ENCODE peak calls at places on chromosomes 16 and 17, in six cellular contexts. I, G, O, T, L and C are unnamed samples.

GRCh38 chr16:17166095-17166494 is 304.7 kb downstream of the XYLT1 start:
- DNase-seq in I (no peak), G (no peak), O (no peak), T (no peak), L (no peak), C (no peak)

GRCh38 chr16:65965632-65966031 is 400.9 kb upstream of the CDH5 start:
- DNase-seq in I (no peak), G (no peak), O (no peak), T (no peak), L (no peak), C (no peak)

GRCh38 chr16:89478576-89479221 is 11.7 kb downstream of the ANKRD11 start:
- DNase-seq in I (no peak), G (no peak), O (no peak), T (no peak), L (no peak), C (no peak)

GRCh38 chr17:78208486-78208885 is 5.6 kb upstream of the BIRC5 start:
- DNase-seq in I (no peak), G (no peak), O (no peak), T (no peak), L (no peak), C (no peak)

GRCh38 chr16:1613728-1614225 is 1.6 kb downstream of the CRAMP1 start:
- DNase-seq in I (no peak), G (peak), O (peak), T (peak), L (peak), C (no peak)

GRCh38 chr16:6841392-6841791 is 491.3 kb upstream of the RBFOX1 start:
- DNase-seq in I (no peak), G (no peak), O (no peak), T (no peak), L (no peak), C (no peak)

GRCh38 chr17:35764123-35764991 is 3.7 kb downstream of the C17orf50 start:
- DNase-seq in I (peak), G (peak), O (peak), T (peak), L (peak), C (peak)

GRCh38 chr16:82630688-82631087 is 3.9 kb downstream of the CDH13 start:
- DNase-seq in I (no peak), G (no peak), O (no peak), T (no peak), L (no peak), C (no peak)

GRCh38 chr17:61415374-61416210 is 15.9 kb downstream of the TBX2 start:
- DNase-seq in I (no peak), G (no peak), O (no peak), T (peak), L (no peak), C (no peak)

GRCh38 chr16:88569614-88569984 is 604 bp upstream of the ZC3H18 start:
- DNase-seq in I (peak), G (no peak), O (no peak), T (no peak), L (no peak), C (no peak)

GRCh38 chr17:77869665-77870132 is 88.8 kb upstream of the TNRC6C start:
- DNase-seq in I (no peak), G (no peak), O (no peak), T (no peak), L (peak), C (peak)

GRCh38 chr17:47663997-47664941 is 14.6 kb downstream of the KPNB1 start:
- DNase-seq in I (no peak), G (no peak), O (peak), T (peak), L (peak), C (no peak)

GRCh38 chr17:1423456-1424135 is 23.6 kb upstream of the YWHAE start:
- DNase-seq in I (no peak), G (no peak), O (no peak), T (no peak), L (no peak), C (no peak)

GRCh38 chr16:82631701-82632685 is 5.2 kb downstream of the CDH13 start:
- DNase-seq in I (peak), G (no peak), O (no peak), T (no peak), L (no peak), C (no peak)

GRCh38 chr17:45342871-45343526 is 26.2 kb upstream of the MAP3K14 start:
- DNase-seq in I (no peak), G (no peak), O (no peak), T (no peak), L (no peak), C (no peak)

GRCh38 chr17:55741353-55741700 is 9.5 kb upstream of the PCTP start:
- DNase-seq in I (no peak), G (no peak), O (no peak), T (no peak), L (no peak), C (no peak)

GRCh38 chr17:55745258-55745657 is 5.6 kb upstream of the PCTP start:
- DNase-seq in I (no peak), G (no peak), O (no peak), T (no peak), L (no peak), C (no peak)

GRCh38 chr17:55743103-55743679 is 7.7 kb upstream of the PCTP start:
- DNase-seq in I (no peak), G (no peak), O (no peak), T (peak), L (no peak), C (no peak)

GRCh38 chr17:55740515-55741352 is 10.1 kb upstream of the PCTP start:
- DNase-seq in I (no peak), G (no peak), O (no peak), T (no peak), L (no peak), C (no peak)

DNA sequence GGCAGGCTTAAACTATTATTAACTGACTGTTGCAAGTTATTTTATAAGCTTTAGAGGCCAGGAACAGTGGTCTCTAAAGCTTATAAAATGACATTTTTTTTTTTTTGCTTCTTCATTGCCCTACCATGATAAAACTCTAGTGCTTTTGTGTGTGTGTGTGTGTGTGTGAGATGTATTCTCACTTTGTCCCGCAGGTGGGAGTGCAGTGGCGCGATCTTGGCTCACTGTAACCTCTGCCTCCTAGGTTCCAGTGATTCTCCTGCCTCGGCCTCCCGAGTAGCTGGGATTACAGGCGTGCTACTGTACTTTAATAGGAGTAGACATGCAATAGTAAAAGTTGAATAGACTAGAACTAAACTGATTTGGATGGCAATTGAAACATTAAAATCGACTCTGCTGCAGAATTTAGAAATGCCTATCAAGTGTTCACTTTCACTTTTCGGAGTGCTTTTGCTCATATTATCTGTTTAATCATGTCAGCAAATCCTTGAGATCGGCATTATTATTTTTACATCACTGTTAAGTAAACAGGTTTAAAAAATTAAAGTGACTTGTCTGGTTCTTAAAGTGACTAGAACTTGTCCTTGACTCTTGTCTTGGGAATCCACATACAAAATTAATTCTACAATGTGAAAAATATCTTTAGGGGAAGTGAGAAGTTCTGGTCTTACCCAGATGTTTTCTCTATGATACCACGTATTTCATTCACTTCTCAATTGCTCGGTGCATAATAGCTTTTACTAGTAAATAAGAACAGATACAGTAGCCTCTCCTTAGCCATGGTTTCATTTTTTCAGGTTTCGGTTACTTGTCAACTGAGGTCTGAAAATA is 8.4 kb upstream of the PCTP start:
- DNase-seq in I (no peak), G (no peak), O (no peak), T (no peak), L (peak), C (no peak)
- H3K4me3 ChIP-seq in I (no peak), G (no peak), O (no peak), T (no peak), L (peak), C (peak)

GRCh38 chr17:82846061-82846691 is 6.4 kb upstream of the ZNF750 start:
- DNase-seq in I (no peak), G (no peak), O (no peak), T (no peak), L (no peak), C (no peak)
- H3K4me3 ChIP-seq in I (peak), G (no peak), O (peak), T (no peak), L (no peak), C (no peak)

DNA sequence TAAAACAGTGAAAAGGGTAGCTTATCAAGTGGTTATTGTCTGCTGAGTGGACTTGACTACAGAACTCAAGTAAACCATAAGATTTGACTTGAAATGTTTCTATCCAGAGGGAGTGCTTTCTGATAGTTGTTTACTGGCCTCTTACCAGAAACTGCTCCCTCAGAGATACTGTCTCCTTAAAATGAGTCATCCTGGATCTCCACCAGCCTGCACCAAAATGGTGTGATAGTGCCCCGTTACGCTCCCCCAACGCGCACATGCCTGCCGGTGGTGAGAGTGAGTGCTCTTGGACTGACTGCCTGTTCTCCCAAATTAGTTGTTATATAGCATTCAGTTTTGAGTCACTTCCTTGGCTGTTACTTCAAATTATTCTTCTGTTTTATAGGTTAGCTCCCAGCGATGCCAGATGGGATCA is 22.9 kb downstream of the PRCD start:
- DNase-seq in I (peak), G (peak), O (no peak), T (no peak), L (no peak), C (no peak)
- H3K4me3 ChIP-seq in I (peak), G (no peak), O (no peak), T (no peak), L (no peak), C (no peak)

GRCh38 chr16:56372013-56372634 is 53.2 kb downstream of the AMFR start:
- DNase-seq in I (no peak), G (no peak), O (no peak), T (no peak), L (no peak), C (no peak)
- H3K4me3 ChIP-seq in I (no peak), G (no peak), O (no peak), T (no peak), L (no peak), C (no peak)

GRCh38 chr16:58126451-58126968 is 2.7 kb downstream of the CFAP20 start:
- DNase-seq in I (no peak), G (no peak), O (no peak), T (no peak), L (no peak), C (no peak)
- H3K4me3 ChIP-seq in I (peak), G (no peak), O (peak), T (no peak), L (peak), C (no peak)

DNA sequence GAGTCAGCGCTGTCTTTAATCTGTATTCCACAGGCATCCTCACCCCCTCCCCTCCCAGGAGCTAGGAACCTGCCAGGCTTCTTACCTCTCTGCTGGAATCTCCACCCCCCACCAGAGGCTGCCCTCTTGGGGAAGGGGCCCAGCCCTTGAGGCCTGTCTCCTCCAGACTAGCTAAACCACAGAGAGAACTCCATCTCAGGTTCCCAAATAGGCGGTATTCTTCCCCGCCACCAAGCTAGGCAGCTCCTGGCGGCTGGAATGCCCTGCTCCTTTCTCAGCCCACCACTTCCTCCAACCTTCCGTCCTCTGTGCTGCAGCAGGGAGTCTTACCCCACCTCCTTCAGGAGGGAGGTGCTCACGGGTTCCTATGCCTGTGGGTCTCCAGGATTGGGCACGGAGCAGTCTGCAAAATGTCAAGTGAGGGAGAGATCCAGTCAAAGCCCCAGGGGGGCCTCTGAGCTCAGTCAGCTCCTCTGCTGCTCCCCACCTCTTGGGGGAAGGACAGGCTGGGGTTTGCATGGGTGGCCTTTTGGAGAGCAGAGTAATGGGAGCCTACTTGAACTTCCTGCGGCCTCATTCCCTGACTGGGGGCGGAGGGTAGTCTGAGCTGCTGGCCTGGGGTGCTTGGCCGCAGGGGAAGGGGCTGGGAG is 55.7 kb downstream of the SREBF1 start:
- DNase-seq in I (peak), G (peak), O (peak), T (peak), L (no peak), C (no peak)
- H3K4me3 ChIP-seq in I (peak), G (peak), O (peak), T (no peak), L (no peak), C (no peak)

DNA sequence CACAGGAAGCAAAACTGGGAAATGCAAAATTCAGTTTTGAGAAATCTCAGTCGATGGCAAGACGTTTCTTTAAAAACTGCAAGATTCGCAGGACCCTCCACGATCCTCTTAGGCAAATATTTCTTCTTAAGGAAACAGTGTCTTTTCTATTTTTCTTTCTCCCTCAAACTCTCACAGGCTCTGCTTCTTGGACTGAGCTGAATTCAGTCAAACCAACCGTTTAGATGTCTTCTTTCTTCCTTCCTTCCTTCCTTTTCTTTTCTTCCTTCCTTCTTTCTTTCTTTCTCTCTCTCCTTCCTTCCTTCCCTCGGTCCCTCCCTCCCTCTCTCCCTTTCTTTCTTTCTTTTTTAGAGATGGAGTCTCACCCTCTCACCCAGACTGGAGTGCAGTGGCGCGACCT is 67.2 kb upstream of the AXIN2 start:
- DNase-seq in I (no peak), G (no peak), O (no peak), T (no peak), L (no peak), C (no peak)
- H3K4me3 ChIP-seq in I (no peak), G (no peak), O (no peak), T (no peak), L (no peak), C (no peak)

DNA sequence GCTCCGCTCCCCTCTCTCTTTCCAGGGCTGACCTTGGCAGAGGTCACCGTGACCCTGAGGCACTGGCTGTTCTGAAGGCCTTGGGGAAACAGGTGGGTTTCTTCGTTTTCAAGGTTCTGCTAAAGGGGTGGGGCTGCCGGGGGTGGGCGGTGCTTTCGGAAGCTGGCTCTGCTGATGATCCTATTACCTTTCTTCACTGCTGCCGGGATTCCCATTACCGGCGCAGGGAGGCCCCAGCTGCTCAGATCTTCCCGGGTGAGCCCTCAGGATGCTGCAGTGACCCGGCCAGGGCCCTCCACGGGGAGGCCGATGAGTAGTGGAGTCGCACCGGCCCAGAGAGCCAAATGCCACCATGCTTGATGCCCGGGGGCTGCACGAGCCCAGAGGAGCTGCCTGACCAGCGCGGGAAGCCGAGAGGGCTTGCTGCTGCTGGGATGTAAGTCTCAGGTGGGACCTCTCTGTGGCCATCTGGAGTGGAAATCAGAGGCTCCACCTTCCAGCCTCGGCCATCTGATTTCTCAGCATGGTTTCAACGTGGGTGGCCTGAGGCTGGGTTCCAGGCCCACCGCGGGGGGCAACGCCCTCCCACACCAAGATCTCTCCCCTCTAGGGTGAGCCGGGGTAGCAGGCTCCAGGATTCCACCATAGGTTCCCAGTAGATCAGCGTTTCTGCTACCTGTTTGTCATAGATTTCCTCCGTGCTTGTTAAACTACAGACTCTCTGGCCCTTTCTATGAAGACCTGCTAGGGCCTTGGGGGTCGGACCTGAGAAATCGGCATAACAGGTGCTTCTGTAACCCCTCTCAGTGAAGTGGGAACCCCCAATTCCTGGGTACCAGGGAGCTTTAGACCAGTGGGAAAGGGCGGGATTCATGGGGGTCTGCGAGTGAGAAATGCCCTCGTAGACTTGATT is 21.6 kb upstream of the ADCY7 start:
- DNase-seq in I (no peak), G (peak), O (no peak), T (peak), L (no peak), C (no peak)
- H3K4me3 ChIP-seq in I (peak), G (peak), O (peak), T (peak), L (no peak), C (no peak)

GRCh38 chr17:41972571-41973411 is 6.2 kb downstream of the CNP start:
- DNase-seq in I (peak), G (peak), O (peak), T (no peak), L (no peak), C (no peak)
- H3K4me3 ChIP-seq in I (peak), G (no peak), O (no peak), T (no peak), L (no peak), C (no peak)